ENCODE peak calls at places on chromosomes 13 and 19, in eight cellular contexts. R, B, Y, S, I, Q, C and X are unnamed samples.
A peak's percentile ranks its signal among the peaks of the same experiment; 100 is the strongest.

GRCh38 chr19:15280915-15281683 is 48.9 kb upstream of the EPHX3 start:
- DNase-seq in R (peak; percentile 69), B (no peak), Y (peak; percentile 61), S (peak; percentile 88), I (no peak), Q (no peak), C (peak; percentile 69), X (no peak)

GRCh38 chr19:35105411-35106290 is 10.0 kb upstream of the FXYD3 start:
- DNase-seq in R (no peak), B (no peak), Y (no peak), S (no peak), I (no peak), Q (no peak), C (no peak), X (no peak)

GRCh38 chr13:93789058-93789457 is 562.5 kb downstream of the GPC6 start:
- DNase-seq in R (no peak), B (no peak), Y (no peak), S (no peak), I (no peak), Q (no peak), C (no peak), X (no peak)

GRCh38 chr13:102460806-102461205 is 59.0 kb upstream of the FGF14 start:
- DNase-seq in R (no peak), B (no peak), Y (no peak), S (no peak), I (no peak), Q (no peak), C (no peak), X (no peak)

GRCh38 chr19:8490873-8491272 is 11.6 kb downstream of the PRAM1 start:
- DNase-seq in R (no peak), B (no peak), Y (no peak), S (no peak), I (no peak), Q (no peak), C (no peak), X (no peak)

GRCh38 chr19:42003506-42004294 is 9.7 kb upstream of the ATP1A3 start:
- DNase-seq in R (no peak), B (no peak), Y (no peak), S (no peak), I (no peak), Q (no peak), C (no peak), X (no peak)

GRCh38 chr13:31909889-31910551 is 121.6 kb upstream of the FRY start:
- DNase-seq in R (peak; percentile 63), B (peak; percentile 57), Y (peak; percentile 62), S (peak; percentile 80), I (no peak), Q (no peak), C (peak; percentile 31), X (no peak)

GRCh38 chr13:51806571-51806970 is 2.6 kb upstream of the DHRS12 start:
- DNase-seq in R (peak; percentile 77), B (no peak), Y (no peak), S (peak; percentile 43), I (no peak), Q (no peak), C (peak; percentile 28), X (no peak)

GRCh38 chr13:74825170-74825948 is 656.6 kb downstream of the TBC1D4 start:
- DNase-seq in R (no peak), B (no peak), Y (no peak), S (peak; percentile 84), I (no peak), Q (no peak), C (peak; percentile 66), X (no peak)

GRCh38 chr13:60329221-60329983 is 67.6 kb upstream of the TDRD3 start:
- DNase-seq in R (peak; percentile 54), B (peak; percentile 61), Y (peak; percentile 42), S (peak; percentile 48), I (no peak), Q (no peak), C (peak; percentile 43), X (no peak)

GRCh38 chr13:105485061-105485460 is 1050.4 kb downstream of the EFNB2 start:
- DNase-seq in R (no peak), B (no peak), Y (no peak), S (no peak), I (no peak), Q (no peak), C (no peak), X (no peak)

GRCh38 chr13:63107163-63107935 is 1691.7 kb upstream of the PCDH20 start:
- DNase-seq in R (no peak), B (no peak), Y (no peak), S (no peak), I (no peak), Q (no peak), C (peak; percentile 2), X (no peak)

GRCh38 chr13:43446126-43446525 is 340.6 kb downstream of the ENOX1 start:
- DNase-seq in R (no peak), B (no peak), Y (no peak), S (no peak), I (no peak), Q (no peak), C (no peak), X (no peak)

GRCh38 chr19:29678484-29679106 is 13.3 kb downstream of the PLEKHF1 start:
- DNase-seq in R (no peak), B (no peak), Y (no peak), S (no peak), I (no peak), Q (no peak), C (no peak), X (no peak)

GRCh38 chr19:55160128-55160985 is 2.8 kb upstream of the TNNI3 start:
- DNase-seq in R (peak; percentile 85), B (peak; percentile 95), Y (peak; percentile 92), S (peak; percentile 87), I (peak; percentile 90), Q (peak; percentile 55), C (peak; percentile 82), X (peak; percentile 70)

GRCh38 chr19:34555447-34555846 is 73.9 kb downstream of the WTIP start:
- DNase-seq in R (no peak), B (no peak), Y (no peak), S (peak; percentile 1), I (no peak), Q (no peak), C (peak; percentile 25), X (no peak)

GRCh38 chr19:48444129-48444932 is 1.5 kb upstream of the GRWD1 start:
- DNase-seq in R (no peak), B (no peak), Y (no peak), S (no peak), I (no peak), Q (no peak), C (no peak), X (no peak)

GRCh38 chr19:48444933-48445194 is 919 bp upstream of the GRWD1 start:
- DNase-seq in R (no peak), B (no peak), Y (no peak), S (peak; percentile 8), I (no peak), Q (no peak), C (no peak), X (no peak)

GRCh38 chr19:48445606-48446481 is at the start of gene GRWD1:
- DNase-seq in R (peak; percentile 91), B (peak; percentile 83), Y (peak; percentile 93), S (peak; percentile 97), I (peak; percentile 91), Q (peak; percentile 85), C (peak; percentile 95), X (peak; percentile 78)

GRCh38 chr19:48446579-48446978 is 796 bp downstream of the GRWD1 start:
- DNase-seq in R (no peak), B (no peak), Y (no peak), S (no peak), I (no peak), Q (no peak), C (no peak), X (no peak)

DNA sequence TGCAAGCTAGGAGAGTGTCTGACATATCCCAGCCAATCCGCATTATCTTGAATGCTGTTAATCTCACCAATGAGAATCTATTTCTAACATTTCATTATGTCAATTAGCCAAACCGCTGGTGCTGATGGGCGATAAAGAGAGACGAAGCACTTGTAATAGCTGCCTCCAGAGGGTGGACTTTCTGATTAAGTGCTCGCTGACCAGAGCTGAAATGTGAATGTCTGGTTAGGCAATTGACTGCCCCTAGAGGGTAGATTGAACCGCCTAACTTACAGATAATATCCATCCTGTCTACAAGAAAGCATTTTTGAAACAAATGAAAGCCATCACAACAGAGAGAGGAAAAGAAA is 552 bp upstream of the GRWD1 start:
- DNase-seq in R (no peak), B (peak; percentile 48), Y (no peak), S (peak; percentile 96), I (no peak), Q (no peak), C (peak; percentile 92), X (no peak)
- TF ChIP-seq CTCF in R (peak; percentile 6), B (no peak), Y (peak; percentile 25), S (peak; percentile 68), I (peak; percentile 36), Q (peak; percentile 66), C (peak; percentile 79), X (no peak)

GRCh38 chr13:109088528-109088927 is 459.1 kb downstream of the MYO16 start:
- DNase-seq in R (no peak), B (no peak), Y (no peak), S (no peak), I (peak; percentile 1), Q (no peak), C (no peak), X (no peak)
- TF ChIP-seq CTCF in R (no peak), B (no peak), Y (no peak), S (no peak), I (no peak), Q (no peak), C (no peak), X (no peak)

GRCh38 chr19:39413903-39414608 is 1.6 kb downstream of the PLEKHG2 start:
- DNase-seq in R (no peak), B (peak; percentile 55), Y (peak; percentile 43), S (peak; percentile 43), I (no peak), Q (no peak), C (no peak), X (no peak)
- TF ChIP-seq CTCF in R (no peak), B (peak; percentile 13), Y (no peak), S (peak; percentile 34), I (peak; percentile 36), Q (no peak), C (peak; percentile 50), X (no peak)

GRCh38 chr19:2694196-2694595 is 8.3 kb downstream of the GNG7 start:
- DNase-seq in R (no peak), B (no peak), Y (no peak), S (no peak), I (no peak), Q (no peak), C (no peak), X (no peak)

GRCh38 chr19:2686347-2686746 is 16.1 kb downstream of the GNG7 start:
- DNase-seq in R (no peak), B (no peak), Y (no peak), S (no peak), I (no peak), Q (no peak), C (no peak), X (no peak)

GRCh38 chr19:2691951-2692350 is 10.5 kb downstream of the GNG7 start:
- DNase-seq in R (no peak), B (no peak), Y (no peak), S (no peak), I (no peak), Q (no peak), C (no peak), X (no peak)

GRCh38 chr19:2693492-2693891 is 9.0 kb downstream of the GNG7 start:
- DNase-seq in R (no peak), B (no peak), Y (no peak), S (no peak), I (no peak), Q (no peak), C (no peak), X (no peak)

GRCh38 chr19:2690856-2691255 is 11.6 kb downstream of the GNG7 start:
- DNase-seq in R (no peak), B (no peak), Y (no peak), S (no peak), I (no peak), Q (no peak), C (no peak), X (no peak)
- TF ChIP-seq CTCF in R (no peak), B (no peak), Y (no peak), S (no peak), I (no peak), Q (no peak), C (no peak), X (no peak)